ENCODE peak calls at places on chromosomes 3 and 15, in four cellular contexts. O is HCT116; D is left ventricle myocardium superior; L is central memory CD8-positive, alpha-beta T cell. V is an unnamed sample.

GRCh38 chr3:149000207-149000745 is 8.9 kb downstream of the GYG1 start:
- ATAC-seq in O (no peak), D (no peak), L (no peak), V (no peak)

GRCh38 chr15:58932791-58933310 is 628 bp downstream of the SLTM start:
- ATAC-seq in O (peak), D (peak), L (no peak), V (peak)

GRCh38 chr3:113832477-113833164 is 6.0 kb upstream of the GRAMD1C start:
- ATAC-seq in O (no peak), D (no peak), L (no peak), V (no peak)

GRCh38 chr3:132273043-132273442 is 44.2 kb upstream of the ACP3 start:
- ATAC-seq in O (no peak), D (no peak), L (no peak), V (no peak)

GRCh38 chr3:29079358-29079757 is 201.5 kb upstream of the RBMS3 start:
- ATAC-seq in O (no peak), D (no peak), L (no peak), V (peak)

GRCh38 chr3:102190340-102190723 is 244.5 kb upstream of the ZPLD1 start:
- ATAC-seq in O (no peak), D (no peak), L (no peak), V (no peak)

GRCh38 chr3:193829781-193830180 is 236.8 kb downstream of the OPA1 start:
- ATAC-seq in O (peak), D (no peak), L (no peak), V (no peak)

GRCh38 chr15:78988361-78988911 is 43.6 kb upstream of the CTSH start:
- ATAC-seq in O (peak), D (peak), L (no peak), V (peak)

GRCh38 chr3:151974067-151974466 is 100.6 kb downstream of the SUCNR1 start:
- ATAC-seq in O (no peak), D (no peak), L (no peak), V (no peak)

GRCh38 chr3:85603378-85603777 is 644.6 kb downstream of the CADM2 start:
- ATAC-seq in O (no peak), D (no peak), L (no peak), V (no peak)

GRCh38 chr15:48861813-48862431 is 16.0 kb upstream of the EID1 start:
- ATAC-seq in O (peak), D (peak), L (peak), V (peak)

V was measured in gastroesophageal sphincter.